ENCODE peak calls at places on chromosome 21, in four cellular contexts. B is adrenal gland, T is Caco-2, G is colonic mucosa. S is an unnamed sample.

GRCh38 chr21:36663033-36663855 is 35.7 kb upstream of the SIM2 start:
- DNase-seq in T (no peak), G (no peak), B (no peak), S (no peak)

GRCh38 chr21:43343992-43344886 is 82.7 kb downstream of the SIK1 start:
- DNase-seq in B (no peak), G (peak; percentile 49), T (peak; percentile 74), S (no peak)

GRCh38 chr21:43574741-43575465 is 84.4 kb downstream of the HSF2BP start:
- DNase-seq in B (peak; percentile 70), T (no peak), G (no peak), S (no peak)

GRCh38 chr21:33816148-33816547 is 99.5 kb downstream of the ATP5PO start:
- DNase-seq in T (no peak), B (no peak), G (no peak), S (no peak)

GRCh38 chr21:38574895-38575294 is 76.6 kb upstream of the ERG start:
- DNase-seq in G (no peak), T (no peak), B (no peak), S (no peak)

GRCh38 chr21:33403128-33403785 is at the start of gene IFNGR2:
- DNase-seq in T (no peak), B (no peak), G (no peak), S (peak; percentile 74)

GRCh38 chr21:38982096-38982495 is 176.4 kb downstream of the ETS2 start:
- DNase-seq in T (peak; percentile 66), G (no peak), B (no peak), S (no peak)

GRCh38 chr21:39647476-39647875 is 34.7 kb downstream of the B3GALT5 start:
- DNase-seq in G (no peak), B (no peak), T (no peak), S (no peak)

GRCh38 chr21:14947613-14948160 is 117.1 kb downstream of the NRIP1 start:
- DNase-seq in G (no peak), T (no peak), B (no peak), S (no peak)

GRCh38 chr21:36207577-36208320 is 51.1 kb downstream of the DOP1B start:
- DNase-seq in T (no peak), G (no peak), B (no peak), S (no peak)

GRCh38 chr21:46363698-46364097 is 39.7 kb downstream of the PCNT start:
- DNase-seq in T (no peak), G (no peak), B (no peak), S (no peak)

GRCh38 chr21:21187579-21187978 is 189.4 kb downstream of the NCAM2 start:
- DNase-seq in G (no peak), T (no peak), B (no peak), S (no peak)

GRCh38 chr21:21851657-21852056 is 853.4 kb downstream of the NCAM2 start:
- DNase-seq in G (no peak), B (no peak), T (no peak), S (no peak)

GRCh38 chr21:19603011-19603593 is 1199.5 kb upstream of the TMPRSS15 start:
- DNase-seq in B (no peak), G (no peak), T (no peak), S (no peak)
- TF ChIP-seq CTCF in B (no peak), G (no peak), T (no peak), S (no peak)

GRCh38 chr21:26843912-26844257 is 1.3 kb downstream of the ADAMTS1 start:
- DNase-seq in G (no peak), B (no peak), T (no peak), S (no peak)
- H3K4me3 ChIP-seq in G (peak overlapping the region; percentile 52), B (no peak overlapping the region), T (no peak overlapping the region), S (peak overlapping the region; percentile 30)

GRCh38 chr21:35025206-35026152 is 23.6 kb downstream of the RUNX1 start:
- DNase-seq in B (no peak), T (no peak), G (no peak), S (no peak)

GRCh38 chr21:35027558-35028450 is 21.3 kb downstream of the RUNX1 start:
- DNase-seq in G (no peak), T (no peak), B (no peak), S (no peak)

GRCh38 chr21:35026617-35027557 is 22.2 kb downstream of the RUNX1 start:
- DNase-seq in G (peak; percentile 63), B (peak; percentile 60), T (peak; percentile 83), S (peak; percentile 69)

GRCh38 chr21:35026153-35026499 is 23.0 kb downstream of the RUNX1 start:
- DNase-seq in T (no peak), G (no peak), B (no peak), S (no peak)

DNA sequence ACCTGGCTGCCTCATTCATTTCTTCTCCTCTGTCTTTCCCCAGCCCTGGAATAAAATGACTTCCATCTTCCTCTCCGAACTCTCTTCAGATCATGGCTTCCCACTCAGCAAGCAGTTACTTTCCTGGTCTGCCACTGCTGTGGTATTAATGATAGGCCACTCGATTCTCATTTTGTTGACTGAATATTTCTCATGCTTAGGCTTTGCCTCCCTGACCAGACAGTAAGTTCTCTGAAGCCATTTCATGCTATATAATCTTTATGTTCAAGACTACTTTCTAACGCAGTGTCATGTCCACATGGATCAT is 20.7 kb downstream of the RUNX1 start:
- DNase-seq in G (no peak), B (no peak), T (no peak), S (no peak)
- H3K4me1 ChIP-seq in G (peaks cover 9% of the 10 kb centered on the region), B (no peaks in the 10 kb centered on the region), T (peaks cover 33% of the 10 kb centered on the region), S (peaks cover 4% of the 10 kb centered on the region)

DNA sequence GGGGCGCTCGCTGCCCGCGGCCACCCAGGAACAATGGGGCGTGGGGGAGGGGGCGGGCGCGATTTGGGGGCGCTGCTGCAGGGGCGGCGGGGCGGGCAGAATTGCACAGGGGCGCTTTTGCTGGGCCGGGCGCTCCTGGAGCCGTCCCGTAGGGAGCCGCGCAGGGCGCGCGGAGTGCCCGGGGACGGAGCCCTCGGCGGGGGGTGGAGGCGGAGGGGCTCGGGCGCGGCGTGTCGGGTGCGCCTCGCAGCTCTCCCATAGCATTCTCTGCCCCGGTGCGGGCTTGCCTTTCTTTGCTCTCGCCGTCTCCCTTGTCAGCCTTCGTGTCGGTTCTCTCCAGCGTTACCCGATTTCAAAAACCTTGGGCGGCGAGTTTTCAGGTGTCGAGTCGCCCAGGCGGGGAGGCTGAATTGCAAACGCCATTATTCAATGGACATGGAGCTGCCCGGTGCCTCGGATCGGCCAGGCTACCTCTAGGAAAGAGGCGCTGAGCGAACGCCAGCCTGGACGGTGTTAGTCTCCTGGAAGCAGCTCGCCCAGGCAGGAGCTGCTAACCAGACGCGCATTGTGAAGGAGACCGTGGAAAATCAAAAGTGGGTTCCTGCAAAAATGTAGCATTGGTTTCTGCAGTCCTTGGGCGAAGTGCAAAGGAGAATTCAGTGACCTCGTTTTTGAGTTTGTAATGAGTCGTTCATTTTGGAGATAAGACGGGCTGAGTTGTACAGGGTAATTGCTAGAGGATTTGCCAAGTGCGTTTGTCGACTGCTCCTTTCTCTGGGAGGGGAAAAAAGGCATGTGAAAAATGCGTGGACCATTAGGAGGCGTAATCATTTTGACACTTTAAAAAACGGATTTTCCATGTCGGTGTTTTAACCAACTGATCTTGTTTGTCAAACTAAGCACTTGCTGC is 626 bp downstream of the CXADR start:
- DNase-seq in G (peak; percentile 58), T (peak; percentile 46), B (peak; percentile 64), S (peak; percentile 51)
- TF ChIP-seq CTCF in G (no peak), T (no peak), B (no peak), S (no peak)

DNA sequence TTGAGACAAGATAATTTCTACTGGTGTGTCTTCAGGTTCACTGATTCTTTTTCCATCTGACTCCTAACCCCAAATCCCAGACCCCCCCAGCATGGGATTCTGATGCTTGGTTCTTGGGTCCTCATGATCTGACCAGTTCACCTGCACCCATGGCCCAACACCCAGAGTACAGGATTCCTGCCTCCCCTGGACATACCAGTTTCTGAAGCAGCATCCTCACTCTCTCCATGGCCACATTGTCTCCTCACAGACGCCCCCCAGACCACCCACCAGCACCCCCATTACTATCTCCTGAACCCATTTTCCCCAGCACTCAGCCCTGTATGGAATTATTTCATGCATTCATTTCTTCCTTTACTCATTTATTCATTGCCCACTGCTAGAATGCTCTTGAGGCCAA is 864 bp upstream of the KRTAP12-3 start:
- DNase-seq in G (no peak), B (no peak), T (no peak), S (no peak)
- H3K4me3 ChIP-seq in G (no peak overlapping the region), B (no peak overlapping the region), T (no peak overlapping the region), S (no peak overlapping the region)

GRCh38 chr21:42311160-42311559 is 4.0 kb downstream of the TFF3 start:
- DNase-seq in G (no peak), B (peak; percentile 43), T (no peak), S (no peak)
- H3K4me1 ChIP-seq in G (no peaks in the 10 kb centered on the region), B (peaks cover 4% of the 10 kb centered on the region), T (peaks cover 20% of the 10 kb centered on the region), S (peaks cover 38% of the 10 kb centered on the region)